ENCODE peak calls at places on chromosome X, in four cellular contexts. Y is GM10248, M is IMR-90, Q is endothelial cell. D is an unnamed sample.

GRCh38 chrX:314049-314448 is 4.5 kb downstream of the GTPBP6 start:
- DNase-seq in Y (no peak), M (no peak), Q (no peak), D (no peak)

GRCh38 chrX:149453911-149454820 is 50.9 kb downstream of the IDS start:
- DNase-seq in Q (no peak), M (no peak), Y (no peak), D (no peak)

GRCh38 chrX:104122829-104123228 is 10.5 kb downstream of the ZCCHC18 start:
- DNase-seq in Y (no peak), Q (no peak), M (no peak), D (no peak)

GRCh38 chrX:53685711-53686110 is 808 bp downstream of the HUWE1 start:
- DNase-seq in Y (no peak), Q (no peak), M (peak), D (no peak)

GRCh38 chrX:125810856-125811255 is 355.2 kb downstream of the DCAF12L2 start:
- DNase-seq in Q (no peak), Y (no peak), M (no peak), D (no peak)

GRCh38 chrX:154710309-154710708 is 40.6 kb downstream of the GAB3 start:
- DNase-seq in Y (no peak), Q (no peak), M (no peak), D (no peak)

GRCh38 chrX:81337805-81338204 is 135.9 kb downstream of the SH3BGRL start:
- DNase-seq in Y (no peak), M (no peak), Q (no peak), D (no peak)

GRCh38 chrX:10847333-10847732 is 226.9 kb upstream of the MID1 start:
- DNase-seq in Q (no peak), Y (no peak), M (peak), D (no peak)

GRCh38 chrX:132257116-132257515 is 37.9 kb upstream of the RAP2C start:
- DNase-seq in M (peak), Q (no peak), Y (no peak), D (no peak)

GRCh38 chrX:133913658-133914388 is 71.6 kb downstream of the GPC3 start:
- DNase-seq in M (no peak), Q (no peak), Y (no peak), D (no peak)

GRCh38 chrX:106874075-106874474 is 29.1 kb downstream of the RIPPLY1 start:
- DNase-seq in Q (no peak), Y (peak), M (peak), D (no peak)

GRCh38 chrX:46694549-46694948 is 64.4 kb downstream of the SLC9A7 start:
- DNase-seq in Y (no peak), M (no peak), Q (no peak), D (no peak)

GRCh38 chrX:129651756-129652564 is 2.8 kb downstream of the APLN start:
- DNase-seq in Y (no peak), Q (no peak), M (no peak), D (no peak)

GRCh38 chrX:134999469-134999868 is 8.7 kb downstream of the SMIM10 start:
- DNase-seq in Y (peak), Q (no peak), M (peak), D (peak)

GRCh38 chrX:103586314-103586646 is 965 bp downstream of the TCEAL4 start:
- DNase-seq in M (no peak), Q (peak), Y (no peak), D (no peak)

GRCh38 chrX:149221246-149221645 is 283.9 kb downstream of the IDS start:
- DNase-seq in Y (no peak), Q (no peak), M (no peak), D (no peak)

GRCh38 chrX:154719132-154719675 is 31.7 kb downstream of the GAB3 start:
- DNase-seq in Q (no peak), M (peak), Y (no peak), D (no peak)

GRCh38 chrX:130173190-130173895 is 1.6 kb downstream of the RAB33A start:
- DNase-seq in Q (no peak), M (peak), Y (peak), D (peak)

GRCh38 chrX:118603981-118604380 is 108.4 kb downstream of the DOCK11 start:
- DNase-seq in Q (peak), Y (peak), M (peak), D (peak)

GRCh38 chrX:13666836-13667235 is 13.9 kb downstream of the TCEANC start:
- DNase-seq in Y (no peak), Q (no peak), M (no peak), D (no peak)

GRCh38 chrX:49876750-49877149 is 2.5 kb upstream of the USP27X start:
- DNase-seq in Y (peak), M (peak), Q (peak), D (peak)

GRCh38 chrX:9205599-9206223 is 171.8 kb upstream of the FAM9B start:
- DNase-seq in M (no peak), Y (no peak), Q (no peak), D (no peak)

GRCh38 chrX:148938348-148938747 is 437.9 kb downstream of the AFF2 start:
- DNase-seq in Q (no peak), M (no peak), Y (no peak), D (no peak)

GRCh38 chrX:131577999-131578734 is 34.3 kb downstream of the OR13H1 start:
- DNase-seq in Q (no peak), Y (no peak), M (no peak), D (no peak)

GRCh38 chrX:11381464-11381863 is 88.3 kb downstream of the AMELX start:
- DNase-seq in Y (peak), M (peak), Q (peak), D (peak)

GRCh38 chrX:129737921-129738320 is 858 bp upstream of the XPNPEP2 start:
- DNase-seq in Y (no peak), M (peak), Q (no peak), D (no peak)

GRCh38 chrX:13357925-13358324 is 38.1 kb upstream of the ATXN3L start:
- DNase-seq in Y (no peak), M (peak), Q (no peak), D (no peak)

GRCh38 chrX:110082156-110082555 is 79.2 kb downstream of the TMEM164 start:
- DNase-seq in M (peak), Y (no peak), Q (no peak), D (no peak)

GRCh38 chrX:80306007-80306406 is 114.2 kb upstream of the TENT5D start:
- DNase-seq in Q (no peak), M (no peak), Y (no peak), D (no peak)
- TF ChIP-seq CTCF in Q (no peak), M (no peak), Y (no peak), D (no peak)

DNA sequence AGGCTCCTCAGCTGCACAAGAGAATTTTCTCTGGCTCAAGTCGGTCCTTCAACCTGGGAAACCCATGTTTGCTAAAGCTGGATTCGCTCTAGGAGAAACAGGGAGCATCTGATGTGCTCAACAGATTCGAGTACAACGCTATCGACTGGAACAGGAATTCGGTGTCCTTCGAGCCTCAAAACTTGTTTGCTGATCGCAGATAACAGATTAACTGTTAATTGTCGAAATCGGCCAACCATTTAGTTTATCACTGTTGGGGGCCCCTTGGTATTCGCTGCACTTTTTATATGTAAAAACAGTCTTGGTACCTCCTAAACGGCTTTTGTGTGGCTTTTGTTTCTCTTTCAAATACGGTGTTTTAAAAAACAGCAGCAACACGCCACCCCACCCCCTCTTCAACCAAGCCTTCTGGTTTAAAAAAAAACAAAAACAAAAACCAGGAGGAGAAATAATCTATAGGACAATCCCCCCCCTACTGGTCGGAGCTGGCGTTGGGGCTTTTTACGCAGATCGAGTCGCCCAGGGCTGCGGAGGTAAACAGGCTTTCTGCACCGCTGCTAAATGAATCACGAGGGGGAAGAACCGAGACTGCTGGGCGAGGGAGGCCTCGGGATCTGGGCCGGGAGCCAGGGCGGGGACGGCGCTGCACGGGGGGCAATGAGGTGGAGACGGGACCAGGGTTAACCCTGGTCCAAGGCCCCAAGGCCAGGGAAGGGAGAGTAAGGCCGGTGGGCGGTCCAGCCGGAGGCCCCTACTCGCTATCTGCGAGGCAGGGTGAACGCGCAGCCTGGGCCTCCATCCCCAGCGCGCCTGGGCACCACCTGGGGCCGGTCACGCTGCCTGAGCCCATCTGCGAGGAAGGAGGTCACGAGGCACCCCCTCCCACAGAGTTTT is 71.7 kb upstream of the BCOR start:
- DNase-seq in Y (peak), Q (peak), M (peak), D (peak)
- TF ChIP-seq CTCF in Y (peak), Q (peak), M (peak), D (peak)

GRCh38 chrX:19660604-19661003 is 145.3 kb upstream of the MAP3K15 start:
- DNase-seq in Y (no peak), M (no peak), Q (no peak), D (no peak)

GRCh38 chrX:19659929-19660328 is 144.6 kb upstream of the MAP3K15 start:
- DNase-seq in Q (no peak), Y (no peak), M (no peak), D (no peak)

GRCh38 chrX:19650996-19651395 is 135.7 kb upstream of the MAP3K15 start:
- DNase-seq in M (no peak), Y (no peak), Q (no peak), D (no peak)

GRCh38 chrX:19658030-19658429 is 142.7 kb upstream of the MAP3K15 start:
- DNase-seq in M (peak), Y (no peak), Q (no peak), D (no peak)

DNA sequence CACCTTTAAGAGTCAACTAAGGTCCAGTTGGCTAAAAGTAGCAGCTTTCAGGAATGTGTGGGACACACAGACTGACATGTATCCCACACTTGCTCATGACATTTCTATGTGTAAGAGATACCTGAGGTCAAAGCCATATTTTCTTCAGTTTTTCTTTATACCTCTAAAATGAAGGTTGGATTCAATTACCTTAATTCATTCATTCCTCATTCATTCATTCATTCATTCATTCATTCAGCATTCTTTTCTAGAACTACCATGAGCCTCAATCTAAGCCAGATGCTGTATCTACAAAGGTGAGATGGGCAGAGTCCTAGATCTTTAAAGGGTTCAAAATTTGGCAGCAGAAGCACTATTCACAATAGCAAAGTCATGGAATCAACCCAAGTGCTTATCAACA is 139.7 kb upstream of the MAP3K15 start:
- DNase-seq in Q (no peak), M (no peak), Y (no peak), D (no peak)
- TF ChIP-seq CTCF in Q (no peak), M (no peak), Y (no peak), D (no peak)

DNA sequence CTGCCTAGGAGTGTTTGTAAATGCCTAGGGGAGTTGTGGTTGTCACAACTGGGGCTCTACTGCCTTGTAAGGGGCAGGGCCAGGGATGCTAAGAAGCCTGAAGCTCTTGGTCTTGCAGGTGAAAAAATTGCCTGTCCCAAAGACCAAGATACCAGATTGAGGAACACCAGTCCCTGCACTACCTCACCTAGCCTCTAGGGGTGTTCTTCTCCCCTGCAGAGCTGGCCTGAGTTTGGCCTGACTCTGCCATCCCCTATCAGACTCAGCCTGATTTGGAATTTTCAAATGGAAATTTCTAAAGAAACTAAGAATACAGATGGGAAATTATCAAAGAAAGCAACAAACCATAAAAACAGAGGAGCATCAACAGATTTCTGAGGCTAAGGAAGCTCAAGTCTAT is 90.4 kb downstream of the ZC4H2 start:
- DNase-seq in M (no peak), Q (peak), Y (no peak), D (no peak)
- TF ChIP-seq CTCF in M (peak), Q (peak), Y (peak), D (peak)

DNA sequence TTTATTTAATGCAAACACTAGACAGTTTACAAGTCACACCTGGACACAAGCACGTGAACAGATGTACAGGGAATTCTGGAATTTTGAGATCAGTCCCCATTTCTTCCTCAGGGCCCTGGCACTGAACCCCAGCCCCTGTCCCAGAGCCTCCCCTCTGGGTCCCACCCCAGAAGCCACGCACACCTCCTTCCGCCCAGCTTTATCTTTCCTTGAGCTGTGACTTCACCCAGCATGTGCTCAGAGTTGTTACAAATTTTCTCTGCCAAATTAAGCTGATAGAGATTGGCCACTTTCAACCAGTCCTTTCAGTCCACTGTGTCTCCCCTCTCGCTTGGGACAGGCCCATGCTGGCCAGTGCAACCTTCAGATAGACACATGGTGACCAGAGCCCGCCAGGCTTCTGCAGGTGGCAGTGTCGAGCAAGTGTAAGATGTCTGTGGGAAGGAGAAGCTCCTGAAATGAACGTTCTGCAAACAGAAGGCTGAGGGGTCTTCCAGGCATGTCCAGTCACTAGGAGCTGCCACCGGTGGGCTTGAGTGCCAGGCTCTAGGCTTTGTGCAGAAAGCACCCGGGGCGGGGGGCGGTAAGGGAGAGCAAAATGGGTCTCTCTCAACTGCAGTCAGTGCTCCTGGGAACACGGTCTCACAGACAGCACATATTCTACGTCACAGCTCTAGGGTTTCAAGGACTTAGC is 73.3 kb downstream of the MTMR1 start:
- DNase-seq in M (no peak), Q (no peak), Y (no peak), D (no peak)
- TF ChIP-seq CTCF in M (no peak), Q (no peak), Y (no peak), D (no peak)

DNA sequence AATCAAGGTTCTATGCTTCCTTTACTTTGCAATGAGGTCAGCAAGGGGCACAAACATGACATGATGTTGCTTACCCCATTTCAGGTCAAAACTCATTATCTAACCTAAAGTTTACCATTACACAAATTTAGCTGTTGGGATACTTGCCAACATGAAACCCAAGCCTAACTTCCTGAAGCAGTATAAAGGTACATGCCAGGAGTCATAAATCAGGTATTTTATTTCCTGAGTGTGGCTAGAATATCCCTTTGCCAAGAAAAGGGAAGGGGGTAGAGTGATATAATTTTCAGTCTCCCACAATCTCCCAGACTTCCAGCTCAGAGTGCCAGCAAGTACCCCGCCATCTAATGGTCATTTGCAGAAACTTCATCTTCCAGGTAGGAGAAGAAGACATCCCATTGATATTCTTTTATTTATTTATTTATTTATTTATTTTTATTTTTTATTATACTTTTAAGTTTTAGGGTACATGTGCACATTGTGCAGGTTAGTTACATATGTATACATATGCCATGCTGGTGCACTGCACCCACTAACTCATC is 136.6 kb downstream of the NEXMIF start:
- DNase-seq in M (no peak), Y (no peak), Q (no peak), D (no peak)
- TF ChIP-seq CTCF in M (no peak), Y (no peak), Q (no peak), D (no peak)

D was measured in GM20000.